ENCODE peak calls at places on chromosomes 5 and 9, in nine cellular contexts. A is nephron progenitor cell; L is transverse colon; H is T-helper 2 cell; D is kidney tubule cell; T is stimulated activated CD4-positive, alpha-beta T cell treated with anti-CD3 and anti-CD28 coated beads, Interleukin-2, amount 100 ng/mL, for 48 hours; Q is fibroblast of mammary gland; E is sigmoid colon; G is AG04450. J is an unnamed sample.

GRCh38 chr9:69657269-69657668 is 14.9 kb downstream of the APBA1 start:
- DNase-seq in A (no peak), L (no peak), H (no peak), D (peak; percentile 67), T (no peak), Q (peak; percentile 72), E (no peak), G (no peak), J (peak; percentile 9)

GRCh38 chr5:59517926-59518585 is 375.5 kb downstream of the PDE4D start:
- DNase-seq in A (no peak), L (no peak), H (no peak), D (peak; percentile 82), T (no peak), Q (peak; percentile 87), E (no peak), G (peak; percentile 8), J (peak; percentile 56)

GRCh38 chr5:14038341-14038959 is 94.0 kb upstream of the DNAH5 start:
- DNase-seq in A (no peak), L (no peak), H (no peak), D (peak; percentile 91), T (no peak), Q (peak; percentile 98), E (no peak), G (peak; percentile 78), J (peak; percentile 78)

GRCh38 chr5:30103056-30104020 is 1090.1 kb upstream of the CDH6 start:
- DNase-seq in A (no peak), L (no peak), H (no peak), D (peak; percentile 4), T (no peak), Q (no peak), E (no peak), G (no peak), J (no peak)

GRCh38 chr5:153460421-153460820 is 30.0 kb upstream of the GRIA1 start:
- DNase-seq in A (no peak), L (no peak), H (no peak), D (no peak), T (no peak), Q (peak; percentile 47), E (no peak), G (no peak), J (no peak)

GRCh38 chr5:61496406-61497307 is 164.6 kb downstream of the ZSWIM6 start:
- DNase-seq in A (no peak), L (no peak), H (no peak), D (no peak), T (no peak), Q (peak; percentile 8), E (no peak), G (no peak), J (peak; percentile 26)

GRCh38 chr9:6931913-6932312 is 174.1 kb downstream of the KDM4C start:
- DNase-seq in A (no peak), L (peak; percentile 32), H (no peak), D (peak; percentile 96), T (no peak), Q (peak; percentile 86), E (no peak), G (no peak), J (peak; percentile 55)

GRCh38 chr5:115461506-115462290 is 82.9 kb downstream of the FEM1C start:
- DNase-seq in A (no peak), L (no peak), H (no peak), D (peak; percentile 94), T (peak; percentile 16), Q (peak; percentile 95), E (no peak), G (peak; percentile 46), J (no peak)

GRCh38 chr5:673140-673836 is 19.9 kb downstream of the TPPP start:
- DNase-seq in A (no peak), L (no peak), H (no peak), D (no peak), T (no peak), Q (no peak), E (peak; percentile 63), G (no peak), J (no peak)

GRCh38 chr5:9284272-9284671 is 261.6 kb downstream of the SEMA5A start:
- DNase-seq in A (no peak), L (no peak), H (no peak), D (no peak), T (no peak), Q (no peak), E (no peak), G (no peak), J (peak; percentile 64)

GRCh38 chr9:109456811-109457210 is 41.3 kb downstream of the PTPN3 start:
- DNase-seq in A (no peak), L (no peak), H (no peak), D (no peak), T (no peak), Q (peak; percentile 46), E (no peak), G (no peak), J (no peak)

GRCh38 chr5:142864293-142865260 is 94.4 kb downstream of the ARHGAP26 start:
- DNase-seq in A (no peak), L (peak; percentile 63), H (no peak), D (no peak), T (no peak), Q (no peak), E (no peak), G (no peak), J (no peak)

GRCh38 chr5:58156977-58157701 is 302.7 kb downstream of the PLK2 start:
- DNase-seq in A (no peak), L (no peak), H (no peak), D (peak; percentile 50), T (no peak), Q (peak; percentile 54), E (no peak), G (no peak), J (no peak)

GRCh38 chr5:86526811-86527348 is 90.9 kb upstream of the COX7C start:
- DNase-seq in A (no peak), L (no peak), H (no peak), D (no peak), T (no peak), Q (no peak), E (no peak), G (no peak), J (no peak)